ENCODE peak calls at places on chromosomes 6 and 20, in five cellular contexts. M, O, F, Q and W are unnamed samples.

GRCh38 chr6:16333580-16333979 is 95.2 kb downstream of the GMPR start:
- DNase-seq in M (no peak), O (no peak), F (peak; percentile 66), Q (peak; percentile 60), W (no peak)

GRCh38 chr6:130138116-130138908 is 84.4 kb downstream of the SAMD3 start:
- DNase-seq in M (no peak), O (no peak), F (no peak), Q (no peak), W (no peak)

GRCh38 chr6:94835264-94835663 is 742.1 kb upstream of the MANEA start:
- DNase-seq in M (no peak), O (no peak), F (no peak), Q (no peak), W (no peak)

GRCh38 chr20:1437222-1437904 is 29.3 kb downstream of the NSFL1C start:
- DNase-seq in M (peak; percentile 66), O (peak; percentile 47), F (peak; percentile 47), Q (peak; percentile 82), W (no peak)

GRCh38 chr6:21109421-21110178 is 484.0 kb upstream of the SOX4 start:
- DNase-seq in M (no peak), O (no peak), F (no peak), Q (peak; percentile 59), W (no peak)

GRCh38 chr6:133903855-133904254 is 14.9 kb downstream of the TCF21 start:
- DNase-seq in M (no peak), O (no peak), F (no peak), Q (no peak), W (no peak)

GRCh38 chr6:169905041-169905807 is 153.8 kb downstream of the ERMARD start:
- DNase-seq in M (no peak), O (no peak), F (peak; percentile 45), Q (peak; percentile 23), W (no peak)

GRCh38 chr20:33732166-33732970 is 572 bp downstream of the ZNF341 start:
- DNase-seq in M (no peak), O (peak; percentile 51), F (peak; percentile 73), Q (no peak), W (peak; percentile 90)

GRCh38 chr20:59751075-59751711 is 146.9 kb downstream of the PHACTR3 start:
- DNase-seq in M (no peak), O (no peak), F (no peak), Q (peak; percentile 24), W (peak; percentile 84)

GRCh38 chr6:160462551-160463109 is 114.5 kb downstream of the SLC22A3 start:
- DNase-seq in M (peak; percentile 51), O (no peak), F (no peak), Q (peak; percentile 87), W (no peak)

GRCh38 chr6:80457044-80457933 is 350.8 kb downstream of the BCKDHB start:
- DNase-seq in M (no peak), O (no peak), F (no peak), Q (peak; percentile 98), W (no peak)

GRCh38 chr6:159089443-159089842 is 44.7 kb upstream of the TAGAP start:
- DNase-seq in M (no peak), O (no peak), F (no peak), Q (no peak), W (no peak)

GRCh38 chr20:64048402-64049044 is 916 bp downstream of the SOX18 start:
- DNase-seq in M (no peak), O (no peak), F (no peak), Q (no peak), W (peak; percentile 74)

GRCh38 chr20:58372836-58373235 is 16.2 kb upstream of the VAPB start:
- DNase-seq in M (no peak), O (no peak), F (no peak), Q (no peak), W (no peak)

GRCh38 chr6:11224252-11224965 is 8.1 kb downstream of the NEDD9 start:
- DNase-seq in M (no peak), O (no peak), F (no peak), Q (peak; percentile 74), W (no peak)

GRCh38 chr6:88680654-88681053 is 282.8 kb downstream of the RNGTT start:
- DNase-seq in M (no peak), O (no peak), F (no peak), Q (no peak), W (no peak)

GRCh38 chr20:13325033-13325432 is 104.0 kb downstream of the ISM1 start:
- DNase-seq in M (no peak), O (no peak), F (no peak), Q (peak; percentile 16), W (peak; percentile 74)

GRCh38 chr6:39266782-39267355 is 37.6 kb upstream of the KCNK5 start:
- DNase-seq in M (no peak), O (no peak), F (no peak), Q (no peak), W (no peak)

GRCh38 chr6:166361080-166361429 is 18.7 kb upstream of the SFT2D1 start:
- DNase-seq in M (no peak), O (no peak), F (no peak), Q (peak; percentile 24), W (no peak)

GRCh38 chr6:50649086-50649485 is 64.2 kb upstream of the TFAP2D start:
- DNase-seq in M (no peak), O (no peak), F (no peak), Q (no peak), W (no peak)

GRCh38 chr6:3022765-3023662 is 23.3 kb downstream of the NQO2 start:
- DNase-seq in M (no peak), O (no peak), F (no peak), Q (no peak), W (no peak)

GRCh38 chr20:25053207-25054132 is 4.5 kb downstream of the ACSS1 start:
- DNase-seq in M (no peak), O (no peak), F (no peak), Q (peak; percentile 41), W (no peak)

GRCh38 chr20:50163570-50164317 is 10.2 kb upstream of the PEDS1 start:
- DNase-seq in M (no peak), O (no peak), F (no peak), Q (peak; percentile 44), W (no peak)

GRCh38 chr6:10561566-10562088 is 40.5 kb downstream of the GCNT2 start:
- DNase-seq in M (no peak), O (no peak), F (no peak), Q (no peak), W (no peak)

GRCh38 chr6:7542065-7542877 is 800 bp downstream of the DSP start:
- DNase-seq in M (peak; percentile 32), O (no peak), F (peak; percentile 59), Q (no peak), W (no peak)

GRCh38 chr6:15507221-15507620 is 155.6 kb downstream of the DTNBP1 start:
- DNase-seq in M (no peak), O (no peak), F (no peak), Q (no peak), W (no peak)

GRCh38 chr6:82030761-82031160 is 216.8 kb downstream of the IBTK start:
- DNase-seq in M (no peak), O (no peak), F (no peak), Q (no peak), W (no peak)

GRCh38 chr6:142659661-142660060 is 285.3 kb downstream of the HIVEP2 start:
- DNase-seq in M (no peak), O (no peak), F (no peak), Q (no peak), W (no peak)